ENCODE peak calls at places on chromosomes 6 and 20, in seven cellular contexts. T, A, J, V, N, L and H are unnamed samples.

GRCh38 chr6:34195726-34196115 is 41.0 kb upstream of the HMGA1 start:
- DNase-seq in J (no peak), A (no peak), T (no peak), L (no peak), V (no peak), N (no peak), H (no peak)

GRCh38 chr6:65927141-65927540 is 220.1 kb upstream of the EYS start:
- DNase-seq in J (no peak), A (no peak), T (no peak), L (no peak), V (no peak), N (no peak), H (no peak)

GRCh38 chr6:47532981-47533585 is 55.5 kb downstream of the CD2AP start:
- DNase-seq in A (no peak), J (no peak), L (no peak), N (no peak), V (no peak), T (no peak), H (no peak)

GRCh38 chr6:153442096-153442495 is 311.0 kb upstream of the RGS17 start:
- DNase-seq in L (no peak), V (no peak), T (peak), N (no peak), A (no peak), J (peak), H (no peak)

GRCh38 chr20:43959079-43959919 is 44.6 kb downstream of the TOX2 start:
- DNase-seq in A (no peak), T (no peak), V (no peak), N (no peak), L (no peak), J (no peak), H (peak)

GRCh38 chr6:164991573-164991972 is 317.8 kb downstream of the C6orf118 start:
- DNase-seq in L (peak), V (no peak), J (no peak), A (no peak), T (no peak), N (no peak), H (no peak)

GRCh38 chr6:110255356-110255755 is 75.1 kb downstream of the CDC40 start:
- DNase-seq in N (peak), L (no peak), A (peak), J (peak), T (peak), V (peak), H (peak)

GRCh38 chr6:2266845-2267244 is 21.4 kb upstream of the GMDS start:
- DNase-seq in N (no peak), T (no peak), V (no peak), L (no peak), A (no peak), J (no peak), H (no peak)

GRCh38 chr6:154508573-154509375 is 1.7 kb downstream of the CNKSR3 start:
- DNase-seq in L (no peak), T (no peak), V (peak), J (no peak), A (no peak), N (no peak), H (peak)

GRCh38 chr6:55654445-55654844 is 75.5 kb upstream of the HMGCLL1 start:
- DNase-seq in L (no peak), A (no peak), N (no peak), T (no peak), J (no peak), V (no peak), H (no peak)

GRCh38 chr6:47729019-47729418 is 30.6 kb downstream of the ADGRF4 start:
- DNase-seq in J (no peak), L (no peak), A (no peak), T (no peak), N (no peak), V (no peak), H (no peak)

GRCh38 chr6:113318553-113318952 is 538.6 kb upstream of the MARCKS start:
- DNase-seq in J (no peak), A (no peak), N (no peak), T (no peak), L (no peak), V (peak), H (peak)

GRCh38 chr6:93036835-93037234 is 382.5 kb downstream of the EPHA7 start:
- DNase-seq in V (peak), L (no peak), T (no peak), A (no peak), N (no peak), J (peak), H (peak)

GRCh38 chr6:16470502-16471221 is 232.3 kb downstream of the GMPR start:
- DNase-seq in T (no peak), A (no peak), V (no peak), L (no peak), N (no peak), J (no peak), H (no peak)

GRCh38 chr20:63032026-63032800 is 25.4 kb upstream of the BHLHE23 start:
- DNase-seq in N (no peak), A (no peak), V (no peak), J (no peak), T (no peak), L (no peak), H (no peak)

GRCh38 chr20:61105395-61105794 is 146.7 kb upstream of the CDH4 start:
- DNase-seq in L (no peak), V (no peak), N (no peak), A (no peak), J (no peak), T (no peak), H (no peak)

GRCh38 chr6:79269877-79270276 is 35.4 kb upstream of the HMGN3 start:
- DNase-seq in L (peak), N (no peak), J (peak), V (peak), A (no peak), T (no peak), H (peak)

GRCh38 chr6:5175635-5176034 is 85.1 kb downstream of the LYRM4 start:
- DNase-seq in L (no peak), J (no peak), V (no peak), N (no peak), T (no peak), A (no peak), H (no peak)

GRCh38 chr20:20824924-20825584 is 112.6 kb upstream of the RALGAPA2 start:
- DNase-seq in V (peak), L (peak), N (peak), A (peak), J (peak), T (peak), H (no peak)

GRCh38 chr6:25237579-25237978 is 41.6 kb upstream of the CARMIL1 start:
- DNase-seq in V (peak), A (no peak), N (no peak), T (no peak), J (no peak), L (no peak), H (no peak)
- H2BK5ac ChIP-seq in V (no peak), A (no peak), N (no peak), T (no peak), J (no peak), L (no peak), H (no peak)

GRCh38 chr20:31473331-31474096 is 1.4 kb downstream of the DEFB124 start:
- DNase-seq in J (no peak), V (no peak), L (peak), T (no peak), N (no peak), A (no peak), H (no peak)
- H2BK5ac ChIP-seq in J (no peak), V (no peak), L (no peak), T (no peak), N (no peak), A (no peak), H (no peak)

GRCh38 chr20:18404172-18404571 is 62.7 kb downstream of the DZANK1 start:
- DNase-seq in A (no peak), L (no peak), T (no peak), J (no peak), V (no peak), N (no peak), H (no peak)

GRCh38 chr20:18401305-18401704 is 65.5 kb downstream of the DZANK1 start:
- DNase-seq in A (no peak), N (no peak), V (no peak), L (no peak), T (no peak), J (no peak), H (no peak)

GRCh38 chr20:18397090-18397489 is 69.7 kb downstream of the DZANK1 start:
- DNase-seq in N (no peak), V (no peak), A (no peak), L (no peak), T (no peak), J (no peak), H (no peak)

GRCh38 chr20:18403269-18403668 is 63.6 kb downstream of the DZANK1 start:
- DNase-seq in J (no peak), N (no peak), V (no peak), T (no peak), L (no peak), A (no peak), H (no peak)

GRCh38 chr20:18400460-18400859 is 66.4 kb downstream of the DZANK1 start:
- DNase-seq in T (no peak), V (no peak), A (no peak), N (no peak), J (no peak), L (no peak), H (no peak)
- H2BK5ac ChIP-seq in T (no peak), V (no peak), A (no peak), N (no peak), J (no peak), L (no peak), H (no peak)

GRCh38 chr6:52489881-52490280 is 69.7 kb downstream of the EFHC1 start:
- DNase-seq in T (no peak), V (no peak), L (no peak), N (no peak), J (no peak), A (no peak), H (no peak)
- H2BK5ac ChIP-seq in T (no peak), V (no peak), L (no peak), N (no peak), J (no peak), A (no peak), H (no peak)

GRCh38 chr6:72651967-72652956 is 30.4 kb downstream of the KCNQ5 start:
- DNase-seq in A (no peak), T (no peak), L (no peak), J (no peak), N (no peak), V (no peak), H (no peak)

GRCh38 chr6:72649032-72649984 is 27.4 kb downstream of the KCNQ5 start:
- DNase-seq in T (no peak), A (no peak), L (no peak), N (no peak), V (peak), J (no peak), H (peak)

GRCh38 chr6:72650081-72650745 is 28.3 kb downstream of the KCNQ5 start:
- DNase-seq in J (no peak), L (no peak), T (no peak), V (peak), A (no peak), N (no peak), H (no peak)

GRCh38 chr6:72653032-72653431 is 31.2 kb downstream of the KCNQ5 start:
- DNase-seq in V (no peak), A (no peak), N (no peak), T (no peak), J (no peak), L (no peak), H (no peak)

DNA sequence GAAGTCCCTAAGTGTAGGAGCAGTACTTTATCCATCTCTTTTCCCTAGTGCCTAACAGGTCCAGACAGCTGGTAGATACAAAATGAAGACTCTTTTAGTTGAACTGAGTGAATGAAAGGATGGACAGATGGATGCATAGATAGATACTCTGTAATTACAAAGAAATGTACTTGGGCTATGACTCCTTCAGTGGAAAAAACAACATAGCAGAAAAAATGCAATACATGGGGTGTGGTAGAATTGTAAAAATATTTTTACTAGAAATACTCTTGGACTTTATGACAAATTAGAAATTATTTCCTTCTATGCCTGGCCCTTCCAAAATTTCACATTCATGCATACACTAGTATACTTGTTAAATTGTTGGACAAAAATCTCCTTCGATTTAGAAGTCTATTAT is 29.3 kb downstream of the KCNQ5 start:
- DNase-seq in L (no peak), N (no peak), A (no peak), T (no peak), J (no peak), V (no peak), H (no peak)
- H2BK5ac ChIP-seq in L (no peak), N (no peak), A (no peak), T (no peak), J (no peak), V (no peak), H (no peak)

GRCh38 chr6:112106562-112106961 is 19.2 kb downstream of the FAM229B start:
- DNase-seq in L (no peak), N (no peak), V (no peak), A (no peak), J (no peak), T (no peak), H (no peak)

GRCh38 chr6:112114577-112115223 is 27.3 kb downstream of the FAM229B start:
- DNase-seq in A (no peak), V (no peak), J (no peak), L (no peak), N (no peak), T (no peak), H (no peak)

GRCh38 chr6:112113371-112113770 is 26.0 kb downstream of the FAM229B start:
- DNase-seq in T (no peak), L (no peak), A (no peak), J (no peak), N (no peak), V (peak), H (peak)

GRCh38 chr6:112113918-112114317 is 26.5 kb downstream of the FAM229B start:
- DNase-seq in J (no peak), N (no peak), V (no peak), A (no peak), L (no peak), T (no peak), H (no peak)

DNA sequence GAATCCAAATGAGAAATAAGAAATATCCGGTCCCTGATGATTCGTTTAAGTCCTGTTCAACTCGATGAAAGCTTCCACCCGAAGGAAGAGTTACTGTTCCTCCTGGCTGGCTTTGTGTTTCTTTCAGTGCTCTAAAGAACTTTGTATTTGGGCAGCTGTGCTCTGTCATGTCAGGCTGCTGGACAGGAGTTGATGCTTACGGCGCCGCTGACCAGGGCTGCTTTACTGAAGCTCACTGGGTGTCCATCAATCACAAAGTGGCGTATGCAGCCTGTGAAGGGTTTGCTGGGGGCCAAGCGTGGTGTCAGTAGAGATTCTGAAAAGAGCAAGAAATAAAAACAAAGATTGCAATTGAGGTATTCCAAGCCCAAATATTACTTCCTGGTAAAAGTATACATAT is 21.9 kb downstream of the FAM229B start:
- DNase-seq in V (no peak), N (peak), T (no peak), J (no peak), A (no peak), L (no peak), H (peak)
- H2BK5ac ChIP-seq in V (no peak), N (no peak), T (no peak), J (no peak), A (no peak), L (no peak), H (no peak)